ENCODE peak calls at places on chromosome 19, in five cellular contexts. O, V, T, Y and K are unnamed samples.

GRCh38 chr19:32674959-32675719 is at the start of gene ANKRD27:
- DNase-seq in V (peak; percentile 99), O (peak; percentile 94), T (peak; percentile 97), Y (peak; percentile 97), K (peak; percentile 99)

GRCh38 chr19:52600639-52601024 is 30.5 kb downstream of the ZNF701 start:
- DNase-seq in Y (no peak), V (peak; percentile 64), T (no peak), O (peak; percentile 39), K (no peak)

GRCh38 chr19:55467236-55468053 is 2.9 kb upstream of the C19orf85 start:
- DNase-seq in Y (peak; percentile 61), V (peak; percentile 85), O (peak; percentile 45), T (peak; percentile 61), K (no peak)

GRCh38 chr19:21607453-21607852 is 102.1 kb downstream of the ZNF429 start:
- DNase-seq in T (no peak), Y (no peak), V (no peak), O (no peak), K (no peak)

GRCh38 chr19:2534374-2535050 is 58.6 kb downstream of the GADD45B start:
- DNase-seq in Y (no peak), V (no peak), O (no peak), T (no peak), K (no peak)

GRCh38 chr19:56594783-56595547 is at the start of gene ZNF71:
- DNase-seq in V (peak; percentile 94), T (peak; percentile 93), O (peak; percentile 77), Y (peak; percentile 86), K (peak; percentile 96)

GRCh38 chr19:33796164-33797100 is at the start of gene KCTD15:
- DNase-seq in O (peak; percentile 64), Y (peak; percentile 42), V (peak; percentile 79), T (no peak), K (no peak)

GRCh38 chr19:34959021-34959420 is 5.0 kb downstream of the ZNF792 start:
- DNase-seq in V (no peak), O (no peak), T (no peak), Y (no peak), K (no peak)

GRCh38 chr19:12841094-12841493 is 2.8 kb downstream of the MAST1 start:
- DNase-seq in T (no peak), Y (peak; percentile 30), O (no peak), V (peak; percentile 69), K (no peak)

GRCh38 chr19:52992109-52993004 is 21.4 kb upstream of the ERVV-1 start:
- DNase-seq in O (no peak), Y (no peak), T (no peak), V (peak; percentile 70), K (no peak)

GRCh38 chr19:41261474-41262190 is 2.5 kb upstream of the HNRNPUL1 start:
- DNase-seq in V (no peak), Y (no peak), T (peak; percentile 24), O (no peak), K (no peak)

GRCh38 chr19:41263850-41264580 is at the start of gene HNRNPUL1:
- DNase-seq in Y (peak; percentile 100), O (peak; percentile 98), T (peak; percentile 100), V (peak; percentile 98), K (peak; percentile 99)

GRCh38 chr19:41264581-41265375 is 606 bp downstream of the HNRNPUL1 start:
- DNase-seq in Y (peak; percentile 32), T (peak; percentile 52), O (peak; percentile 73), V (peak; percentile 84), K (no peak)

GRCh38 chr19:41265376-41266153 is 1.4 kb downstream of the HNRNPUL1 start:
- DNase-seq in T (peak; percentile 41), O (peak; percentile 12), Y (peak; percentile 21), V (no peak), K (no peak)

DNA sequence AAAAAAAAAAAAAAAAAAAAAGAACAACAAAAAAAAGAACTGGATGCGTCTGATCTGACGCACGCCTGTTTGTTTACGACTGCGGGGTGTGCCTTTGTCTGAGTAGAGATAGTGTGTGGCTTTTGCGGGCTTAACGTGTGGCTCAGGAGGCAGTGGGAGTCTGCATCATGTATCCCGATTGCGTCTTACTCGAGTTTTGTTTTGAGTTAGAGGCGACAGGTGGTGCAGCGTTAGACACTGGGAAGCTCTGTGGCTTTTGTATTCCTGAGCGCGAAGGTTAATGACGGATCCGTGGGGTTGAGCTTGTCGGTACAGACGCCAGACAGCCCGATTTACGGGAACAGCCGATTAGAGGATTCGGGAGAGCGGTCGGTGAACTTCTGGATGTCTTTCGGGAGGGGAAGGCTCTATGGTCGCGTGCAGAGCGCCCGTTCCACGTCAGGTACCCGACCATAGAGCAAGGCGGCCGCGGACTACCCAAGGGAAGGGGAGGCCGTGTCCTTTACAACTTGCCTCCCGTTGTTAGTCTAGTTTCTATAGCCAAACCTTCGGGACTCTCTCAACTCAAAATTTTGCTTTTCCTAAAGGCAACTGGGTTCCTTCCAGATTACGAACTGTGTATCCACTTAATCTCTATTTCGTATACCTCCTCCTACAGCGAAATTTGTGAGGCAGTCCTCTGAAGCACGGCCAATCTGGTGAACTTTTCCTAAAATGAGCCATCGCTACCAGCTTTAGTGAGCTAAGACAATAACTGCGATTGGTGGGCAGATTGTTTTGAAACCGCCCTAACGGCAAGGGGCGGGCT is 926 bp upstream of the HNRNPUL1 start:
- DNase-seq in V (peak; percentile 83), O (peak; percentile 51), Y (peak; percentile 74), T (peak; percentile 31), K (no peak)
- TF ChIP-seq CTCF in V (no peak), O (no peak), Y (no peak), T (no peak), K (no peak)

GRCh38 chr19:18730885-18731513 is 47.5 kb downstream of the CRTC1 start:
- DNase-seq in V (no peak), T (no peak), Y (no peak), O (no peak), K (no peak)
- TF ChIP-seq CTCF in V (no peak), T (no peak), Y (no peak), O (no peak), K (no peak)

DNA sequence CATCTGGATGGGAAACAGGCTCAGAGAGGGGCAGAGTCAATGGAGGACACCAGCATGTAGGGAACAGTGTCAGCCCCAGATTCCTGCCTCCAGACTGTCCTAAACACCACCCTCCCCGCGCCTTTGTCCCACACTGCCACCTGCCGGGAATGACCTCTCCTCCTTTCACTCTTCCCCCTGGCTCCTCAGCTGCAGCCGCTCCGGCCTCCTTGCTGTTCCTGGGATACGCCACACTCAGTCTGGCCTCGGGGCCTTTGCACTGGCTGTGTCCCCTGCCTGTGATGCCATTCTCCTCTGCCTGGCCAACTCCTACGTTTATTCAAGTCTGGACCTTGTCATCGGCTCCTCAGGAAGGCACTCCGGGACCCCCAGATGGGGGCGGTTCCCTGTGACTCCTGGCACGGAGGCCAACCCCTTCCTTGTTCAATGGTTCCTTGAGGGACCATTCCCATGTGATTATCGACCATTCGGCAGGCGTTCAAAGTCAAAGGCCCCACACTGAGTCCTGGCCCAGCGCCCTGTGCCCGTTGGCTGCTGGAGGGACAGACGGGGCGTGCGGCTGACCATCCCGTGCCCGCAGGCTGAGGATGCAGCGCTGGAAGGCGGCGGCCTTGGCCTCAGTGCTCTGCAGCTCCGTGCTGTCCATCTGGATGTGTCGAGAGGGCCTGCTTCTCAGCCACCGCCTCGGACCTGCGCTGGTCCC is 15.8 kb downstream of the FUT6 start:
- DNase-seq in Y (no peak), V (peak; percentile 77), T (no peak), O (peak; percentile 38), K (peak; percentile 92)
- TF ChIP-seq CTCF in Y (no peak), V (no peak), T (no peak), O (peak; percentile 21), K (peak; percentile 62)

GRCh38 chr19:5501907-5502306 is 46.7 kb downstream of the ZNRF4 start:
- DNase-seq in T (no peak), Y (no peak), V (no peak), O (no peak), K (no peak)

GRCh38 chr19:5498817-5499535 is 43.8 kb downstream of the ZNRF4 start:
- DNase-seq in O (no peak), T (no peak), Y (no peak), V (no peak), K (no peak)

GRCh38 chr19:5507056-5507624 is 51.9 kb downstream of the ZNRF4 start:
- DNase-seq in O (no peak), Y (no peak), V (no peak), T (no peak), K (no peak)

GRCh38 chr19:5503598-5503997 is 48.4 kb downstream of the ZNRF4 start:
- DNase-seq in V (no peak), Y (no peak), T (no peak), O (peak; percentile 18), K (no peak)

DNA sequence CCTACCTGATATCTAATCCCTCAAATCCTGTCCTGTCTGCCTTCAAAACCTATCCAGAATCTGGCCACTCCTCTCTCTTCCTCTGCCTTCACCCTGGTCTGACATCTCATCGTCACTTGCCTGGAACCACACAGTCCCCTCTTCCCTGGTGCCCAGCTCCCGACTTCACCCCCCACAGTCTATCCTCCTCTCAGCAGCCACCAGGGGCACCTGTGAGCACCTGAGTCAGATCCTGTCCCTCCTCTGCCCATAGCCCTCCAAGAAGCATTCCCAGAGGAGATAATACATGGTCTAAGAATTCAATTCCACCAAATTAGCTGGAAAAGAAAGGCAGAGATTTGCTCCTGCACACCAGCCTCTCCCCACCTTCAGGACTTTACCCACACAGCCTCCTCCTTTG is 48.9 kb downstream of the ZNRF4 start:
- DNase-seq in Y (no peak), V (no peak), O (no peak), T (no peak), K (no peak)
- TF ChIP-seq CTCF in Y (no peak), V (no peak), O (no peak), T (no peak), K (peak; percentile 22)

GRCh38 chr19:48568345-48568886 is 16.4 kb downstream of the SULT2B1 start:
- DNase-seq in Y (peak; percentile 92), O (peak; percentile 93), V (peak; percentile 91), T (peak; percentile 81), K (no peak)
- TF ChIP-seq CTCF in Y (no peak), O (no peak), V (no peak), T (no peak), K (peak; percentile 16)

GRCh38 chr19:48645652-48646191 is at the start of gene CA11:
- DNase-seq in O (peak; percentile 51), Y (no peak), V (no peak), T (no peak), K (no peak)
- TF ChIP-seq CTCF in O (no peak), Y (no peak), V (no peak), T (no peak), K (no peak)

DNA sequence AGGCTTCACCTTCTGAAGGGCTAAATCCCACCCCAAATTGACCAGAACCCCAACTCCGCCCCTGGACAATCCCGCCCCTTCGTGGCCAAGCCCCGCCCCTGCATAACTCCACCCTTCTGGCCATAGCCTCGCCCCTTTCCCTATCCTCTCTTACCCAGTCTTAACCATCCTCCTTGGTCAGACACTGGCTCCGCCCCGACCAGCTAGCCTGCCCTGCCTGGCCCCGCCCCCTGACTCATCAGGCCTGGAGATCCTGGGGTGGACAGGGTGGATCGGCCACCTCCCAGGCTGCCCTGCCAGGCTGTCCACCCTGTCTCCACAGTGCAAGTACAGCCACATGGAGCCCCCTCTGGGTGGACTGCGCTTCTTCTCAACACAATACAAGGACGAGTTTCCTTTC is 8.0 kb upstream of the ZNF358 start:
- DNase-seq in Y (peak; percentile 85), V (peak; percentile 89), T (peak; percentile 85), O (peak; percentile 69), K (no peak)
- TF ChIP-seq CTCF in Y (no peak), V (no peak), T (no peak), O (no peak), K (no peak)